ENCODE peak calls at places on chromosomes 7 and 10, in four cellular contexts. W is ovary; Q is mucosa of descending colon; I is CD8-positive, alpha-beta T cell. F is an unnamed sample.

GRCh38 chr10:36094091-36094490 is 452.0 kb upstream of the FZD8 start:
- DNase-seq in I (no peak), Q (no peak), W (no peak), F (peak)

GRCh38 chr10:102523250-102524029 is 19.7 kb downstream of the SUFU start:
- DNase-seq in W (no peak), I (no peak), Q (no peak), F (no peak)

GRCh38 chr7:151249034-151249731 is 689 bp upstream of the SMARCD3 start:
- DNase-seq in Q (peak), W (no peak), I (peak), F (peak)

GRCh38 chr10:74612195-74612594 is 214.2 kb upstream of the KAT6B start:
- DNase-seq in Q (no peak), I (no peak), W (no peak), F (peak)

GRCh38 chr10:78852856-78853255 is 215.9 kb upstream of the ZMIZ1 start:
- DNase-seq in Q (peak), I (peak), W (no peak), F (peak)

GRCh38 chr7:134444198-134444960 is 14.5 kb downstream of the AKR1B1 start:
- DNase-seq in Q (peak), W (no peak), I (no peak), F (peak)

GRCh38 chr10:58175990-58176910 is 91.4 kb downstream of the IPMK start:
- DNase-seq in I (no peak), Q (peak), W (no peak), F (peak)

GRCh38 chr10:122001698-122002097 is 12.7 kb downstream of the TACC2 start:
- DNase-seq in W (no peak), Q (no peak), I (no peak), F (no peak)

GRCh38 chr7:25522727-25523126 is 294.4 kb upstream of the NPVF start:
- DNase-seq in W (no peak), I (no peak), Q (no peak), F (no peak)

GRCh38 chr10:125111350-125111749 is 49.0 kb downstream of the CTBP2 start:
- DNase-seq in Q (no peak), I (no peak), W (no peak), F (no peak)

GRCh38 chr10:130341325-130341724 is 205.1 kb downstream of the GLRX3 start:
- DNase-seq in Q (no peak), W (no peak), I (no peak), F (no peak)

GRCh38 chr7:64832136-64832535 is 37.9 kb downstream of the ZNF138 start:
- DNase-seq in Q (no peak), W (no peak), I (no peak), F (no peak)

GRCh38 chr7:7731732-7732131 is 13.3 kb upstream of the RPA3 start:
- DNase-seq in W (no peak), I (no peak), Q (no peak), F (no peak)

GRCh38 chr7:25143763-25144162 is 18.7 kb upstream of the CYCS start:
- DNase-seq in I (no peak), W (no peak), Q (no peak), F (no peak)

GRCh38 chr7:44791278-44792219 is 4.9 kb upstream of the PPIA start:
- DNase-seq in I (no peak), Q (no peak), W (no peak), F (peak)

GRCh38 chr7:25665346-25665745 is 437.1 kb upstream of the NPVF start:
- DNase-seq in W (peak), Q (peak), I (no peak), F (no peak)

GRCh38 chr7:139747662-139748372 is 30.0 kb downstream of the HIPK2 start:
- DNase-seq in I (no peak), Q (no peak), W (no peak), F (no peak)

GRCh38 chr10:131729361-131729760 is 171.4 kb upstream of the PPP2R2D start:
- DNase-seq in Q (no peak), I (no peak), W (no peak), F (no peak)

GRCh38 chr10:92712016-92712889 is 22.5 kb downstream of the HHEX start:
- DNase-seq in Q (no peak), I (no peak), W (no peak), F (no peak)

GRCh38 chr10:12455774-12456173 is 106.4 kb downstream of the CAMK1D start:
- DNase-seq in I (no peak), W (no peak), Q (peak), F (no peak)

GRCh38 chr7:2309889-2310331 is 4.3 kb downstream of the SNX8 start:
- DNase-seq in I (no peak), Q (no peak), W (no peak), F (peak)

GRCh38 chr10:28788767-28789166 is 111.4 kb downstream of the BAMBI start:
- DNase-seq in I (no peak), Q (no peak), W (no peak), F (no peak)

GRCh38 chr7:22001345-22002004 is 55.8 kb upstream of the CDCA7L start:
- DNase-seq in W (no peak), I (no peak), Q (peak), F (peak)

GRCh38 chr10:97002670-97003069 is 170.6 kb downstream of the LCOR start:
- DNase-seq in W (no peak), Q (no peak), I (no peak), F (no peak)

GRCh38 chr10:3278771-3279170 is 106.2 kb upstream of the PITRM1 start:
- DNase-seq in I (no peak), W (no peak), Q (no peak), F (no peak)

GRCh38 chr10:122725768-122726167 is 26.1 kb upstream of the C10orf120 start:
- DNase-seq in W (no peak), Q (no peak), I (no peak), F (peak)

GRCh38 chr7:46146454-46147255 is 225.6 kb upstream of the IGFBP3 start:
- DNase-seq in W (no peak), Q (no peak), I (no peak), F (no peak)

GRCh38 chr10:71378341-71379117 is 18.2 kb upstream of the CDH23 start:
- DNase-seq in W (no peak), Q (no peak), I (no peak), F (no peak)

GRCh38 chr10:117673208-117673607 is 130.7 kb downstream of the EMX2 start:
- DNase-seq in I (no peak), W (no peak), Q (no peak), F (no peak)

GRCh38 chr7:86469680-86470295 is 173.9 kb upstream of the GRM3 start:
- DNase-seq in I (no peak), W (no peak), Q (peak), F (peak)

GRCh38 chr7:30971840-30972563 is 8.2 kb downstream of the GHRHR start:
- DNase-seq in I (no peak), Q (no peak), W (no peak), F (no peak)

GRCh38 chr10:86829472-86829871 is 73.1 kb downstream of the BMPR1A start:
- DNase-seq in W (no peak), I (no peak), Q (no peak), F (no peak)

GRCh38 chr10:32692174-32692573 is 246.2 kb downstream of the CCDC7 start:
- DNase-seq in I (no peak), W (no peak), Q (no peak), F (peak)

GRCh38 chr7:142460402-142461117 is 202.7 kb upstream of the PRSS58 start:
- DNase-seq in I (no peak), Q (no peak), W (no peak), F (no peak)

GRCh38 chr10:117374506-117375359 is 507 bp downstream of the PDZD8 start:
- DNase-seq in I (no peak), Q (peak), W (peak), F (peak)

GRCh38 chr10:12510566-12510965 is 161.2 kb downstream of the CAMK1D start:
- DNase-seq in W (no peak), Q (no peak), I (no peak), F (no peak)

GRCh38 chr7:99184468-99185225 is 23.3 kb downstream of the KPNA7 start:
- DNase-seq in W (no peak), I (no peak), Q (no peak), F (no peak)

GRCh38 chr10:70087641-70088040 is 35.0 kb downstream of the MACROH2A2 start:
- DNase-seq in I (no peak), Q (no peak), W (no peak), F (no peak)

GRCh38 chr7:18610331-18610948 is 114.9 kb downstream of the HDAC9 start:
- DNase-seq in I (no peak), W (no peak), Q (peak), F (peak)

GRCh38 chr10:91090761-91091529 is 129.5 kb upstream of the PCGF5 start:
- DNase-seq in W (no peak), Q (peak), I (no peak), F (no peak)

GRCh38 chr10:91091780-91092179 is 128.7 kb upstream of the PCGF5 start:
- DNase-seq in Q (no peak), W (no peak), I (no peak), F (no peak)

DNA sequence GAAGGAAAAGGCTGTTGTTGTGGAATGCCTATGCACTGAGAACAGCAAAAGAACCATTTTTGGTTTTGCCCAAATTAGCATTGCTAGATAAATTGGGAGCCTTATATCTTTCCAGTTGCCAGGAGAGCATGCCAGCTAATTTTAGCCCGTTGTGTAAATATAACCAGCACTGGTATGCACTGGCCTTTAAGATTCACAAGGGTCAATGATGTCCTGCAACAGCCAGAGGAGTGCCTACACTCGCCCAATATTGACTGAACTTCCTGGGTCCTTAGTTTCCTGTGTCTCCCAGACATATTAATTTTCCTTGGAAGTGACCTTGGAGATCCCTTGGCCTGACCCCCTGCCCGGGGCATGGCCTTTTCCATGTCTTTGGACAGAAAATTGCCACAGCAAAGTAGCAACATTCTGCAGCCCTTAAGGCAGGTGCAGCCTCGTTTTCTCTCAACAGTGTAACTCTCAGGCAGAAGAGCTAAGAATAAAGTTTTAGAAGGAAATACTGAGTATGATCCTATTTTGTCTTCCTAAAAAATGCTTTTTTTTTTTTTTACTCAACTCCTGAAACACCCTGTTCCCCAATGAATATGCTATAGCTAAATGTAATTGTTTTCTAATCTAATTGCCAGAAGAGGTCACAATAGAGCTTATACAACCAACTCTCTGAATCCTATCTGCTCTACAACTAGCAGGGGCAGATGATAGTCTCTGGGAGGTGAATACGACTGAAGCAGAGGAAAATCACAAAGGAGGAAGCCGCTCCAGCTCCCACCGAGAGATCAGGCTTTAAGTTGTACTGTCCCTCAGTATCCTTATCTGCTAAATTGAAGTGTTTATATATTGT is 131.9 kb upstream of the PCGF5 start:
- DNase-seq in W (no peak), Q (no peak), I (no peak), F (no peak)
- TF ChIP-seq CTCF in W (no peak), Q (no peak), I (no peak), F (peak)

GRCh38 chr7:73823257-73823656 is 7.5 kb upstream of the CLDN4 start:
- DNase-seq in I (no peak), Q (no peak), W (no peak), F (no peak)
- H3K4me3 ChIP-seq in I (no peak), Q (no peak), W (no peak), F (no peak)

GRCh38 chr7:91046322-91047088 is 217.7 kb upstream of the FZD1 start:
- DNase-seq in W (no peak), I (no peak), Q (no peak), F (no peak)
- TF ChIP-seq CTCF in W (no peak), I (no peak), Q (no peak), F (no peak)

DNA sequence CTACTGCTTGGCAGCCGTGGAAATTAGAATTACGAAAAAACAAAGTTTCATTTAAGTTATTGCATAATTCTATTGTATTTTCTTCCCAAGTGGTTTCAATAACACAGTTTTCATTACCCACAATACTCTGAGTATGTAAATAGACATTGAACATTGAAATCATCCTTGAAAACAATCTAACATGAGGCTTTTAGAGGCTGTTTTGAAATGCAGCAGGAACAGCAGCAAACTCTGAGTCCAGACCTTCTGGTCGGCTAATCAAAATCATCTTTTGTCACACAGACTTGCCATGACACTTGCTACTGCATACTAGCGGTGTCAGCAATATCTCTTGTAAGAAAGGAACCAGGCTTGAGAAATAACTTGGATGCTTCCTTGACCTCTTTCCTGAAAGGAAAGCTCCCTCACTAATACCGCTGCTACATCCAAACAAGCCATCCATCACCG is 131.1 kb downstream of the ITGA8 start:
- DNase-seq in W (no peak), Q (no peak), I (no peak), F (no peak)
- H3K4me3 ChIP-seq in W (no peak), Q (no peak), I (no peak), F (no peak)

GRCh38 chr10:72429931-72430330 is 75.2 kb upstream of the DNAJB12 start:
- DNase-seq in I (no peak), W (no peak), Q (no peak), F (no peak)

GRCh38 chr10:72423426-72423825 is 68.7 kb upstream of the DNAJB12 start:
- DNase-seq in Q (no peak), I (no peak), W (no peak), F (no peak)

GRCh38 chr10:72424561-72424960 is 69.8 kb upstream of the DNAJB12 start:
- DNase-seq in Q (no peak), I (no peak), W (no peak), F (no peak)

GRCh38 chr10:72425133-72425532 is 70.4 kb upstream of the DNAJB12 start:
- DNase-seq in Q (no peak), I (no peak), W (no peak), F (no peak)

GRCh38 chr10:72426982-72427381 is 72.3 kb upstream of the DNAJB12 start:
- DNase-seq in I (no peak), Q (no peak), W (no peak), F (no peak)
- TF ChIP-seq CTCF in I (no peak), Q (no peak), W (no peak), F (no peak)

GRCh38 chr10:113922787-113923570 is 68.5 kb downstream of the NHLRC2 start:
- DNase-seq in Q (no peak), W (no peak), I (no peak), F (no peak)
- H3K4me3 ChIP-seq in Q (no peak), W (no peak), I (no peak), F (no peak)

F was measured in epithelial cell of esophagus.